ENCODE peak calls at places on chromosomes 2 and 18, in eight cellular contexts. J, F, O, T, E, S, C and I are unnamed samples. For H3K9me3, the result is how much of the 10 kb centered on the place peaks cover.

GRCh38 chr2:113138428-113139322 is 11.3 kb downstream of the IL1RN start:
- DNase-seq in C (peak), S (no peak), F (peak), O (peak), T (peak), E (no peak), J (peak), I (no peak)

GRCh38 chr18:13268035-13268700 is 49.6 kb downstream of the LDLRAD4 start:
- DNase-seq in F (no peak), C (no peak), T (no peak), E (peak), O (peak), S (no peak), J (no peak), I (no peak)

GRCh38 chr2:26691881-26692813 is at the start of gene KCNK3:
- DNase-seq in E (peak), F (no peak), O (peak), T (peak), S (peak), C (peak), J (peak), I (peak)

GRCh38 chr18:63158676-63159291 is 160.8 kb downstream of the BCL2 start:
- DNase-seq in T (no peak), J (no peak), E (no peak), F (no peak), S (no peak), O (no peak), C (no peak), I (no peak)

GRCh38 chr2:237242091-237242536 is 156.4 kb downstream of the COPS8 start:
- DNase-seq in E (no peak), S (no peak), J (no peak), T (no peak), F (no peak), O (no peak), C (no peak), I (no peak)

GRCh38 chr2:134763164-134763710 is 44.4 kb upstream of the TMEM163 start:
- DNase-seq in F (no peak), E (no peak), O (peak), S (no peak), J (no peak), T (no peak), C (no peak), I (no peak)

GRCh38 chr2:228545041-228545440 is 363.6 kb upstream of the SPHKAP start:
- DNase-seq in S (no peak), O (no peak), C (no peak), T (no peak), F (no peak), J (no peak), E (no peak), I (no peak)

GRCh38 chr18:8385400-8385799 is 223.8 kb upstream of the RAB12 start:
- DNase-seq in S (no peak), C (no peak), T (no peak), J (no peak), E (no peak), F (no peak), O (no peak), I (no peak)

GRCh38 chr2:31940920-31941319 is 69.9 kb downstream of the MEMO1 start:
- DNase-seq in S (no peak), F (no peak), T (no peak), J (no peak), C (no peak), E (no peak), O (no peak), I (no peak)

GRCh38 chr2:96699021-96699420 is 40.8 kb downstream of the LMAN2L start:
- DNase-seq in F (no peak), C (no peak), E (no peak), O (no peak), J (no peak), T (no peak), S (no peak), I (no peak)

GRCh38 chr18:25233582-25234362 is 118.2 kb downstream of the ZNF521 start:
- DNase-seq in C (no peak), E (no peak), O (peak), J (no peak), S (no peak), T (no peak), F (no peak), I (no peak)

GRCh38 chr2:75311993-75312392 is 112.7 kb upstream of the TACR1 start:
- DNase-seq in O (no peak), E (no peak), S (no peak), T (no peak), F (no peak), J (no peak), C (no peak), I (no peak)

GRCh38 chr2:71548589-71549485 is 95.5 kb downstream of the DYSF start:
- DNase-seq in C (peak), E (peak), O (peak), T (peak), S (peak), F (peak), J (peak), I (peak)

GRCh38 chr2:10327896-10328666 is 25.4 kb downstream of the HPCAL1 start:
- DNase-seq in T (no peak), S (no peak), J (peak), C (no peak), E (no peak), O (no peak), F (no peak), I (no peak)

GRCh38 chr2:97355887-97356286 is 233.8 kb downstream of the ANKRD36B start:
- DNase-seq in S (no peak), T (no peak), F (no peak), J (no peak), C (no peak), E (no peak), O (no peak), I (no peak)

GRCh38 chr18:213977-214376 is 53.9 kb downstream of the THOC1 start:
- DNase-seq in C (no peak), S (no peak), E (no peak), T (no peak), F (no peak), J (no peak), O (no peak), I (no peak)

GRCh38 chr2:165791811-165792454 is 2.1 kb downstream of the GALNT3 start:
- DNase-seq in E (no peak), S (no peak), O (no peak), T (no peak), C (no peak), F (no peak), J (no peak), I (no peak)

GRCh38 chr2:43049836-43050796 is 176.3 kb downstream of the ZFP36L2 start:
- DNase-seq in F (no peak), C (no peak), S (no peak), E (peak), T (no peak), J (no peak), O (no peak), I (no peak)

GRCh38 chr18:74316257-74317180 is 880 bp downstream of the C18orf63 start:
- DNase-seq in S (no peak), T (no peak), F (no peak), E (no peak), O (no peak), C (no peak), J (no peak), I (no peak)

GRCh38 chr2:166516712-166517303 is 22.8 kb upstream of the SCN7A start:
- DNase-seq in E (peak), S (no peak), C (no peak), J (no peak), F (no peak), O (peak), T (peak), I (no peak)

GRCh38 chr18:69686861-69687260 is 260.8 kb downstream of the CD226 start:
- DNase-seq in T (no peak), C (no peak), F (no peak), O (no peak), J (no peak), S (no peak), E (no peak), I (no peak)

GRCh38 chr2:214135966-214136365 is 274.9 kb upstream of the VWC2L start:
- DNase-seq in O (no peak), T (no peak), F (no peak), E (no peak), J (no peak), C (no peak), S (no peak), I (no peak)

GRCh38 chr2:217103752-217104540 is 244.1 kb upstream of the TNP1 start:
- DNase-seq in C (no peak), T (no peak), F (no peak), J (no peak), O (no peak), E (no peak), S (no peak), I (no peak)

GRCh38 chr2:10532631-10533101 is 84.5 kb upstream of the ODC1 start:
- DNase-seq in S (no peak), F (no peak), C (no peak), E (no peak), T (no peak), O (no peak), J (no peak), I (no peak)

GRCh38 chr2:8692783-8693768 is 11.2 kb downstream of the ID2 start:
- DNase-seq in O (peak), S (no peak), E (no peak), J (peak), C (no peak), T (peak), F (no peak), I (no peak)

GRCh38 chr2:232315049-232315922 is 63.3 kb upstream of the ALPP start:
- DNase-seq in S (peak), C (peak), J (peak), O (peak), F (peak), E (no peak), T (peak), I (peak)

GRCh38 chr2:106581755-106582430 is 94.7 kb downstream of the CD8B2 start:
- DNase-seq in J (peak), O (no peak), T (peak), F (no peak), C (peak), S (peak), E (peak), I (peak)

GRCh38 chr18:34932363-34932762 is 108.8 kb upstream of the MAPRE2 start:
- DNase-seq in T (no peak), O (no peak), S (no peak), J (no peak), E (no peak), C (no peak), F (no peak), I (no peak)

GRCh38 chr18:11985532-11985931 is 4.2 kb downstream of the IMPA2 start:
- DNase-seq in O (no peak), E (no peak), C (no peak), S (no peak), J (no peak), T (no peak), F (no peak), I (peak)

GRCh38 chr2:173823540-173823939 is 141.6 kb downstream of the SP3 start:
- DNase-seq in E (no peak), C (no peak), J (no peak), F (no peak), T (no peak), O (no peak), S (no peak), I (no peak)

GRCh38 chr2:162074579-162074922 is 536 bp upstream of the DPP4 start:
- DNase-seq in J (no peak), F (no peak), S (no peak), T (no peak), O (no peak), E (no peak), C (no peak), I (no peak)

DNA sequence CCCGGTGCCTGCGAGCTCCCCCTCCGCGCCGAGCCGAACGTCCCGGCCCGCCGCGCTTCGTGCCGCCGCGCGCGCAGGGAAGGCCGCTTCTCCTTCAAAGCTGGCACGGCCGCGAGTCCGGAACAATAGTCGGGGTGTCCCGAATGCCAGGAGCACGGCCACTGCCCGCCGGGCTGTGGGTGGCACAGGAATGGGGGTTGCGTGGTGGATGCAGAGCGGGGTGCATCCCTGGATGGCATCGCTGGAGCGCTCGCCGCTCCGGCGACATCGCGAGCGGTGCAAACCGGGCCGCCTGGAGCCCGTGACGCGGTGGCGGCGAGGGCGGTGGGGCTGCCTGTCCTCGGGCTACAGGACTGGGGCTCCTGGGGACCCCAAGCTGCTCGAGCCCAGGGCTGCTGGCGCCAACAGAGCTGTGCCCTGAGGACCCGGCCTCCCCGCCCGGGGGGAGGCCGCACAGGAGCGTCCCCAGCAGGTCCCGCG is 1.1 kb upstream of the SATB2 start:
- DNase-seq in T (no peak), O (peak), F (no peak), E (no peak), C (no peak), J (no peak), S (no peak), I (no peak)
- H3K27ac ChIP-seq in T (peak), O (no peak), F (no peak), E (peak), C (no peak), J (peak), S (peak), I (peak)

DNA sequence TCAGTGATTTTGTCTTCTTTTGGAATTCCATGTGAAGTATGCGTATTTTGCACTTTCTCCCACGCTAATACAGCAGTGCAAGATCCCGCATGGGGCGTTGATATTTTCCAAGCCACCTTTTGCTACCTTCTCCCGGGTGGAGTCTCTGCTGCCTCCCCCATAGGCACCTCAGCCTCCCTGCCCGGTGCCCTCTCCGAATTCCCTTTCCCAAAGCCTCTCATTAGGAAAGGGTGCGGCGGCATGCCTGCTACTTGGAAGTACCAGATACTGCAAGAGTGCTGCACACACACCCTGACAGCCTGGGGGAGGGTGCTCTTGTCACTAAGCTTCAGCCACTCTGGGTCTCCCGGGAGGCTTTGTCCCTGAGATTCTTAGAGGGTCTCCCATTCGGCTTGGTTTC is 114.4 kb upstream of the PXDN start:
- DNase-seq in T (no peak), S (no peak), O (no peak), F (no peak), J (no peak), C (no peak), E (no peak), I (no peak)
- H3K9me3 ChIP-seq in T (under half), S (under half), O (under half), F (under half), J (under half), C (under half), E (under half), I (under half)

GRCh38 chr2:235939471-235939870 is 228.7 kb downstream of the GBX2 start:
- DNase-seq in C (no peak), E (no peak), F (no peak), T (no peak), S (no peak), O (no peak), J (no peak), I (no peak)
- H3K27ac ChIP-seq in C (no peak), E (no peak), F (no peak), T (no peak), S (no peak), O (no peak), J (no peak), I (no peak)

GRCh38 chr18:78670778-78671405 is 308.7 kb upstream of the SALL3 start:
- DNase-seq in C (no peak), E (no peak), J (no peak), F (no peak), T (no peak), O (no peak), S (no peak), I (no peak)
- H3K9me3 ChIP-seq in C (under half), E (under half), J (under half), F (under half), T (under half), O (under half), S (under half), I (under half)

GRCh38 chr2:64330281-64330680 is 123.7 kb upstream of the LGALSL start:
- DNase-seq in F (no peak), C (no peak), E (no peak), J (no peak), O (no peak), T (no peak), S (no peak), I (no peak)
- H3K27ac ChIP-seq in F (no peak), C (no peak), E (peak), J (peak), O (no peak), T (peak), S (peak), I (peak)